ENCODE peak calls at places on chromosome 17, in eight cellular contexts. R is EL; U is effector CD4-positive, alpha-beta T cell; Z is effector memory CD8-positive, alpha-beta T cell; Q is Peyer's patch; D is dermis blood vessel endothelial cell; I is T-helper 1 cell; K is stimulated activated CD4-positive, alpha-beta T cell treated with anti-CD3 and anti-CD28 coated beads, Interleukin-1b, Interleukin-23, amount 100 ng/mL, for 4 hours. Y is an unnamed sample.

GRCh38 chr17:69723741-69724140 is 309.2 kb downstream of the MAP2K6 start:
- DNase-seq in R (no peak), U (no peak), Z (no peak), Q (no peak), D (peak), I (no peak), K (no peak), Y (peak)

GRCh38 chr17:73782641-73783381 is 138.6 kb upstream of the SDK2 start:
- DNase-seq in R (no peak), U (no peak), Z (no peak), Q (no peak), D (no peak), I (no peak), K (no peak), Y (no peak)

GRCh38 chr17:44417553-44417952 is 28.1 kb upstream of the ITGA2B start:
- DNase-seq in R (peak), U (no peak), Z (no peak), Q (no peak), D (peak), I (no peak), K (no peak), Y (peak)

GRCh38 chr17:4901648-4902344 is 1.1 kb downstream of the CHRNE start:
- DNase-seq in R (no peak), U (no peak), Z (no peak), Q (no peak), D (peak), I (no peak), K (no peak), Y (peak)

GRCh38 chr17:78705071-78705470 is 77.0 kb downstream of the CYTH1 start:
- DNase-seq in R (no peak), U (no peak), Z (no peak), Q (no peak), D (no peak), I (no peak), K (no peak), Y (no peak)

GRCh38 chr17:82416771-82417170 is 1.4 kb upstream of the HEXD start:
- DNase-seq in R (no peak), U (no peak), Z (no peak), Q (no peak), D (peak), I (no peak), K (no peak), Y (no peak)

GRCh38 chr17:16352303-16352837 is 899 bp downstream of the CENPV start:
- DNase-seq in R (peak), U (peak), Z (no peak), Q (peak), D (peak), I (no peak), K (peak), Y (peak)

GRCh38 chr17:3695723-3696411 is at the start of gene P2RX5:
- DNase-seq in R (peak), U (no peak), Z (peak), Q (peak), D (peak), I (no peak), K (no peak), Y (peak)

GRCh38 chr17:20171741-20172377 is 162.7 kb downstream of the SPECC1 start:
- DNase-seq in R (peak), U (no peak), Z (no peak), Q (no peak), D (no peak), I (no peak), K (no peak), Y (no peak)

GRCh38 chr17:57342963-57343589 is 86.8 kb downstream of the MSI2 start:
- DNase-seq in R (no peak), U (no peak), Z (no peak), Q (no peak), D (no peak), I (no peak), K (no peak), Y (no peak)

GRCh38 chr17:59668816-59669215 is 38.4 kb downstream of the PTRH2 start:
- DNase-seq in R (peak), U (no peak), Z (no peak), Q (no peak), D (peak), I (no peak), K (no peak), Y (peak)

GRCh38 chr17:3893003-3893719 is at the start of gene CAMKK1:
- DNase-seq in R (peak), U (peak), Z (peak), Q (peak), D (peak), I (peak), K (peak), Y (peak)

GRCh38 chr17:63827002-63827800 is at the start of the genes FTSJ3 and PSMC5:
- DNase-seq in R (peak), U (peak), Z (peak), Q (peak), D (peak), I (peak), K (peak), Y (peak)

GRCh38 chr17:60750645-60751044 is 73.0 kb downstream of the BCAS3 start:
- DNase-seq in R (no peak), U (no peak), Z (no peak), Q (no peak), D (no peak), I (no peak), K (no peak), Y (no peak)

GRCh38 chr17:48021964-48022363 is 15.6 kb downstream of the COPZ2 start:
- DNase-seq in R (no peak), U (no peak), Z (no peak), Q (no peak), D (no peak), I (no peak), K (no peak), Y (no peak)

GRCh38 chr17:3639981-3640596 is 3.5 kb downstream of the CTNS start:
- DNase-seq in R (no peak), U (no peak), Z (no peak), Q (no peak), D (no peak), I (no peak), K (no peak), Y (peak)

GRCh38 chr17:75348386-75349012 is 57.0 kb downstream of the GRB2 start:
- DNase-seq in R (no peak), U (no peak), Z (no peak), Q (no peak), D (no peak), I (no peak), K (no peak), Y (no peak)

GRCh38 chr17:41579484-41580243 is 7.0 kb downstream of the KRT14 start:
- DNase-seq in R (peak), U (peak), Z (peak), Q (peak), D (peak), I (no peak), K (peak), Y (peak)

GRCh38 chr17:65660947-65661346 is 99.5 kb upstream of the AXIN2 start:
- DNase-seq in R (peak), U (no peak), Z (no peak), Q (no peak), D (peak), I (no peak), K (no peak), Y (peak)

GRCh38 chr17:75664099-75664549 is 2.8 kb downstream of the RECQL5 start:
- DNase-seq in R (no peak), U (no peak), Z (no peak), Q (no peak), D (no peak), I (no peak), K (no peak), Y (no peak)

GRCh38 chr17:77959926-77960521 is 1.5 kb downstream of the TNRC6C start:
- DNase-seq in R (peak), U (peak), Z (peak), Q (no peak), D (peak), I (no peak), K (no peak), Y (peak)

GRCh38 chr17:78257810-78258322 is 26.4 kb downstream of the TMEM235 start:
- DNase-seq in R (no peak), U (no peak), Z (no peak), Q (no peak), D (no peak), I (no peak), K (no peak), Y (peak)

GRCh38 chr17:36849871-36850348 is 87.4 kb upstream of the LHX1 start:
- DNase-seq in R (peak), U (no peak), Z (no peak), Q (no peak), D (peak), I (no peak), K (peak), Y (peak)

GRCh38 chr17:5825717-5826330 is 241.5 kb upstream of the NLRP1 start:
- DNase-seq in R (peak), U (no peak), Z (no peak), Q (no peak), D (peak), I (no peak), K (no peak), Y (peak)

GRCh38 chr17:81520021-81520894 is 7.7 kb upstream of the ACTG1 start:
- DNase-seq in R (no peak), U (no peak), Z (no peak), Q (no peak), D (no peak), I (no peak), K (no peak), Y (no peak)

GRCh38 chr17:57603978-57604377 is 141.1 kb downstream of the CCDC182 start:
- DNase-seq in R (no peak), U (peak), Z (peak), Q (peak), D (no peak), I (peak), K (peak), Y (no peak)

GRCh38 chr17:49486012-49486641 is 9.0 kb upstream of the NGFR start:
- DNase-seq in R (no peak), U (no peak), Z (no peak), Q (no peak), D (no peak), I (no peak), K (no peak), Y (no peak)

GRCh38 chr17:81967533-81968395 is 6.8 kb upstream of the NOTUM start:
- DNase-seq in R (peak), U (peak), Z (peak), Q (peak), D (no peak), I (peak), K (peak), Y (no peak)

GRCh38 chr17:36578671-36579070 is 13.0 kb upstream of the DHRS11 start:
- DNase-seq in R (no peak), U (no peak), Z (no peak), Q (no peak), D (no peak), I (no peak), K (no peak), Y (no peak)

GRCh38 chr17:68301438-68301959 is 10.2 kb downstream of the ARSG start:
- DNase-seq in R (no peak), U (no peak), Z (no peak), Q (no peak), D (peak), I (no peak), K (no peak), Y (no peak)

GRCh38 chr17:8606415-8606814 is 24.1 kb downstream of the MYH10 start:
- DNase-seq in R (no peak), U (no peak), Z (no peak), Q (no peak), D (peak), I (no peak), K (no peak), Y (peak)

GRCh38 chr17:2335726-2336214 is 487 bp downstream of the TSR1 start:
- DNase-seq in R (peak), U (no peak), Z (peak), Q (no peak), D (no peak), I (no peak), K (no peak), Y (no peak)

GRCh38 chr17:19733953-19734526 is 14.1 kb downstream of the ALDH3A1 start:
- DNase-seq in R (no peak), U (no peak), Z (no peak), Q (peak), D (no peak), I (no peak), K (no peak), Y (no peak)

GRCh38 chr17:41060052-41060604 is at the start of gene KRTAP2-3:
- DNase-seq in R (peak), U (no peak), Z (no peak), Q (no peak), D (peak), I (no peak), K (no peak), Y (no peak)

GRCh38 chr17:75729351-75729750 is 8.1 kb downstream of the ITGB4 start:
- DNase-seq in R (no peak), U (no peak), Z (no peak), Q (no peak), D (no peak), I (no peak), K (no peak), Y (no peak)

GRCh38 chr17:61625564-61625963 is 34.5 kb upstream of the NACA2 start:
- DNase-seq in R (no peak), U (no peak), Z (no peak), Q (no peak), D (no peak), I (no peak), K (no peak), Y (no peak)

Y was measured in endothelial cell of umbilical vein.